ENCODE peak calls at places on chromosomes 5 and 9, in four cellular contexts. One of them, this sample, is unnamed.

GRCh38 chr9:112831281-112831851 is 59.3 kb downstream of the SLC46A2 start:
- DNase-seq in HS-27A: no peak
- DNase-seq in BJ: no peak
- DNase-seq in COR-L47: no peak
- DNase-seq in this sample: no peak

GRCh38 chr9:37582548-37583157 is 6.5 kb upstream of the FBXO10 start:
- DNase-seq in HS-27A: no peak
- DNase-seq in BJ: no peak
- DNase-seq in COR-L47: peak
- DNase-seq in this sample: peak

GRCh38 chr9:119961774-119962408 is 592.7 kb upstream of the BRINP1 start:
- DNase-seq in HS-27A: no peak
- DNase-seq in BJ: no peak
- DNase-seq in COR-L47: no peak
- DNase-seq in this sample: no peak

GRCh38 chr5:132327278-132327959 is 33.2 kb downstream of the SLC22A4 start:
- DNase-seq in HS-27A: no peak
- DNase-seq in BJ: peak
- DNase-seq in COR-L47: no peak
- DNase-seq in this sample: peak

GRCh38 chr5:128403350-128403749 is 134.7 kb downstream of the FBN2 start:
- DNase-seq in HS-27A: no peak
- DNase-seq in BJ: no peak
- DNase-seq in COR-L47: peak
- DNase-seq in this sample: no peak

GRCh38 chr5:102638316-102638715 is 116.8 kb upstream of the PAM start:
- DNase-seq in HS-27A: no peak
- DNase-seq in BJ: no peak
- DNase-seq in COR-L47: no peak
- DNase-seq in this sample: no peak

GRCh38 chr5:128228506-128228905 is 144.9 kb downstream of the SLC12A2 start:
- DNase-seq in HS-27A: no peak
- DNase-seq in BJ: no peak
- DNase-seq in COR-L47: no peak
- DNase-seq in this sample: no peak

GRCh38 chr5:168727547-168728120 is 148.5 kb upstream of the PANK3 start:
- DNase-seq in HS-27A: no peak
- DNase-seq in BJ: no peak
- DNase-seq in COR-L47: no peak
- DNase-seq in this sample: no peak

GRCh38 chr5:52853573-52854163 is 66.0 kb downstream of the ITGA1 start:
- DNase-seq in HS-27A: no peak
- DNase-seq in BJ: no peak
- DNase-seq in COR-L47: no peak
- DNase-seq in this sample: no peak

GRCh38 chr9:98807811-98808195 is 333 bp downstream of the GALNT12 start:
- DNase-seq in HS-27A: no peak
- DNase-seq in BJ: no peak
- DNase-seq in COR-L47: peak
- DNase-seq in this sample: no peak

GRCh38 chr9:36503172-36504153 is 69.2 kb upstream of the MELK start:
- DNase-seq in HS-27A: no peak
- DNase-seq in BJ: no peak
- DNase-seq in COR-L47: no peak
- DNase-seq in this sample: no peak

GRCh38 chr5:149357370-149358293 is at the start of gene PCYOX1L:
- DNase-seq in HS-27A: peak
- DNase-seq in BJ: peak
- DNase-seq in COR-L47: peak
- DNase-seq in this sample: peak

GRCh38 chr5:40401965-40402364 is 277.8 kb upstream of the PTGER4 start:
- DNase-seq in HS-27A: no peak
- DNase-seq in BJ: peak
- DNase-seq in COR-L47: no peak
- DNase-seq in this sample: no peak